ENCODE peak calls at places on chromosomes 12 and 14, in seven cellular contexts. V, P, J, R, M, O and L are unnamed samples.

GRCh38 chr14:65238456-65238855 is 136.1 kb upstream of the MAX start:
- DNase-seq in V (no peak), M (no peak), J (no peak), P (no peak), O (no peak), R (peak), L (no peak)

GRCh38 chr14:89033756-89034155 is 209.3 kb downstream of the TTC8 start:
- DNase-seq in J (no peak), O (no peak), P (no peak), V (no peak), M (no peak), R (no peak), L (no peak)

GRCh38 chr14:92615451-92615850 is 101.9 kb downstream of the RIN3 start:
- DNase-seq in V (no peak), M (peak), O (peak), R (no peak), J (no peak), P (peak), L (peak)

GRCh38 chr12:38931461-38931860 is 26.1 kb upstream of the CPNE8 start:
- DNase-seq in V (no peak), O (no peak), P (no peak), J (no peak), M (no peak), R (peak), L (no peak)

GRCh38 chr14:52902971-52903385 is 47.9 kb downstream of the FERMT2 start:
- DNase-seq in P (no peak), M (no peak), O (no peak), R (peak), V (no peak), J (no peak), L (no peak)

GRCh38 chr14:49552630-49553029 is 33.5 kb downstream of the RPS29 start:
- DNase-seq in O (no peak), J (no peak), M (no peak), R (no peak), P (no peak), V (no peak), L (no peak)

GRCh38 chr12:118297284-118297683 is 75.4 kb downstream of the TAOK3 start:
- DNase-seq in P (no peak), V (no peak), M (no peak), R (no peak), O (no peak), J (no peak), L (no peak)

GRCh38 chr14:100219126-100219785 is 19.7 kb upstream of the YY1 start:
- DNase-seq in J (no peak), M (no peak), O (no peak), V (no peak), P (no peak), R (no peak), L (no peak)

GRCh38 chr12:116591608-116592115 is 32.5 kb downstream of the MAP1LC3B2 start:
- DNase-seq in P (no peak), R (no peak), V (no peak), O (no peak), M (no peak), J (no peak), L (no peak)

GRCh38 chr12:52566847-52567291 is 6.8 kb downstream of the KRT74 start:
- DNase-seq in J (peak), P (peak), V (peak), O (peak), R (no peak), M (peak), L (no peak)

GRCh38 chr12:65891219-65891618 is 66.9 kb downstream of the HMGA2 start:
- DNase-seq in P (no peak), M (no peak), O (no peak), V (no peak), R (no peak), J (no peak), L (no peak)

GRCh38 chr12:64810831-64811230 is 13.6 kb upstream of the TBC1D30 start:
- DNase-seq in M (no peak), P (no peak), J (no peak), R (peak), O (no peak), V (no peak), L (no peak)

GRCh38 chr14:103391048-103391447 is 5.8 kb downstream of the MARK3 start:
- DNase-seq in O (peak), P (peak), M (peak), V (no peak), J (no peak), R (peak), L (no peak)

GRCh38 chr12:65510584-65511050 is 232.1 kb downstream of the MSRB3 start:
- DNase-seq in P (no peak), O (no peak), V (no peak), M (no peak), R (no peak), J (peak), L (no peak)

GRCh38 chr12:125861299-125862281 is 796.4 kb downstream of the AACS start:
- DNase-seq in V (no peak), J (peak), R (no peak), M (no peak), O (no peak), P (no peak), L (no peak)